ENCODE peak calls at places on chromosomes 11 and 22, in seven cellular contexts. A, H, R, D, G, J and N are unnamed samples.

GRCh38 chr22:46678003-46678657 is 57.9 kb downstream of the GRAMD4 start:
- DNase-seq in D (no peak), R (no peak), G (no peak), A (no peak), J (no peak), H (no peak), N (no peak)

GRCh38 chr11:76782526-76783293 is 446 bp upstream of the TSKU start:
- DNase-seq in R (peak; percentile 92), H (peak; percentile 85), A (peak; percentile 90), J (peak; percentile 98), D (peak; percentile 93), G (peak; percentile 97), N (peak; percentile 75)

GRCh38 chr22:30908051-30908461 is 60.5 kb downstream of the MORC2 start:
- DNase-seq in J (no peak), G (no peak), R (no peak), A (no peak), H (no peak), D (no peak), N (no peak)

GRCh38 chr11:45857834-45858492 is 10.7 kb downstream of the CRY2 start:
- DNase-seq in J (no peak), H (peak; percentile 74), A (peak; percentile 52), G (peak; percentile 58), R (no peak), D (peak; percentile 84), N (no peak)

GRCh38 chr11:16876053-16876752 is 137.8 kb downstream of the C11orf58 start:
- DNase-seq in R (no peak), J (no peak), G (no peak), H (no peak), A (no peak), D (no peak), N (peak; percentile 88)

GRCh38 chr22:48054596-48054995 is 1292.1 kb downstream of the TBC1D22A start:
- DNase-seq in G (no peak), A (no peak), J (no peak), D (no peak), R (no peak), H (no peak), N (no peak)

GRCh38 chr11:33616552-33616951 is 84.1 kb downstream of the C11orf91 start:
- DNase-seq in J (no peak), R (no peak), H (no peak), G (no peak), A (no peak), D (no peak), N (peak; percentile 61)

GRCh38 chr11:70087446-70088167 is 9.5 kb downstream of the ANO1 start:
- DNase-seq in J (no peak), H (no peak), D (no peak), A (no peak), G (no peak), R (no peak), N (no peak)

GRCh38 chr11:47398551-47398950 is 9.8 kb upstream of the SLC39A13 start:
- DNase-seq in R (no peak), H (no peak), A (peak; percentile 3), J (no peak), G (no peak), D (no peak), N (no peak)

GRCh38 chr11:103552086-103552485 is 442.9 kb downstream of the DYNC2H1 start:
- DNase-seq in R (no peak), G (no peak), A (no peak), J (no peak), H (no peak), D (no peak), N (no peak)

DNA sequence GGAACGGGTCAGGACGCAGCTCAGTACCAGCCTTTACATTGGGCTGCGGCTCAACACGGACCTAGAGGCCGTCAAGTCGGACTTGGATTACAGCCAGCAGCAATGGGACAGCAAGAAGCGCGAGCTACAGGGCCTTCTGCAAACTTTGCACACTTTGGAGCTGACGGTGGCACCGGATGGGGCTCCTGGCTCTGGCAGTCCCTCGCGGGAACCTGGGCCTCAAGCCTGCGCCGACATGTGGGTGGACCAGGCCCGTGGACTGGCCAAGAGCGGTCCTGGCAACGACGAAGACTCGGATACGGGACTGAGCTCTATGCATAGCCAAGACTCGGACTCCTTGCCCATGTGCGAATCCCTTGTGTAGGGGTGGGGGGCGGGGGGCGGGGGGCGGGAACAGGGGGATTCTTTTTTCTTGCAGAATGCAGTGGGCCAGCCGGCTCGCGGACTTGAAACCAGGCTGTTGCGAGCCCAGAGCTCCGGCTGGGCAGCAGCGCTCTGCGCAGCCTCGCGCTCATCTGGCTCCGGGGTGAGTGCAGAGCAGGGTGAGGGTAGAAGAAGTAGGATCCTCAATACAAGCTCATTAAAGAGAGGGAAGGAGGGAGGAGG is 1.7 kb downstream of the RASSF10 start:
- DNase-seq in A (no peak), D (peak; percentile 63), G (peak; percentile 34), J (no peak), H (peak; percentile 57), R (peak; percentile 13), N (peak; percentile 15)
- H3K4me3 ChIP-seq in A (peak overlapping the region; percentile 65), D (peak overlapping the region; percentile 63), G (peak overlapping the region; percentile 63), J (no peak overlapping the region), H (peak overlapping the region; percentile 51), R (no peak overlapping the region), N (peak overlapping the region; percentile 50)

DNA sequence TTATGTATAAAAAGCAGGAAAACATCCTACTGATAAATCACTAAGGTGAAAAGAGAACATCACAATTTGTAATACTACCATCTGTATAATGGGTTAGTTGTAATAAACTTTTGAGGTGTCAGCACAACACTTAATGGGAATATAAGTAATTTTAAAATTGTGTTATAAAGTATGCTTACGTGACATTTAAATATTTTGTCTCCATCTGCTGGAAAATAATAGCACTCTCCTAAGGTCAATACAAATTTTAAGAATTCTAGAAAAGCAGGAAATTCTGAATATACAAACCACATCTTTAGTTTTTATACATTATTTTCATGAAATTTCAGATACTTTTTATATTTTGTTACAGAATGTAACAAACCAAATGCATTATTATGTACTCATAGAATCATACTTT is 19.5 kb downstream of the CWF19L2 start:
- DNase-seq in A (no peak), J (no peak), H (no peak), D (no peak), G (no peak), R (no peak), N (no peak)
- H3K36me3 ChIP-seq in A (peaks cover 55% of the 10 kb centered on the region), J (peaks cover 17% of the 10 kb centered on the region), H (peaks cover 57% of the 10 kb centered on the region), D (peaks cover 36% of the 10 kb centered on the region), G (no peaks in the 10 kb centered on the region), R (no peaks in the 10 kb centered on the region), N (peaks cover 1% of the 10 kb centered on the region)

GRCh38 chr22:31977141-31977781 is 32.9 kb downstream of the YWHAH start:
- DNase-seq in H (peak; percentile 70), R (peak; percentile 91), D (peak; percentile 78), J (peak; percentile 88), G (peak; percentile 86), A (peak; percentile 70), N (peak; percentile 62)
- TF ChIP-seq CTCF in H (peak; percentile 61), R (peak; percentile 89), D (peak; percentile 65), J (peak; percentile 91), G (peak; percentile 84), A (peak; percentile 76), N (peak; percentile 75)

GRCh38 chr11:115421338-115422012 is 82.7 kb downstream of the CADM1 start:
- DNase-seq in R (no peak), H (no peak), D (no peak), A (no peak), G (no peak), J (peak; percentile 32), N (no peak)
- H3K4me3 ChIP-seq in R (no peak overlapping the region), H (no peak overlapping the region), D (no peak overlapping the region), A (no peak overlapping the region), G (no peak overlapping the region), J (no peak overlapping the region), N (no peak overlapping the region)

GRCh38 chr11:63589000-63589399 is 25.2 kb downstream of the PLAAT3 start:
- DNase-seq in D (no peak), G (no peak), H (no peak), R (no peak), J (no peak), A (no peak), N (no peak)

GRCh38 chr11:63586451-63587166 is 23.4 kb upstream of the PLAAT2 start:
- DNase-seq in H (no peak), D (no peak), J (no peak), R (no peak), A (no peak), G (no peak), N (no peak)

GRCh38 chr11:63595296-63595695 is 18.9 kb downstream of the PLAAT3 start:
- DNase-seq in A (no peak), J (no peak), G (no peak), H (no peak), R (no peak), D (peak; percentile 14), N (no peak)

GRCh38 chr11:63592975-63593395 is 21.2 kb downstream of the PLAAT3 start:
- DNase-seq in D (no peak), R (peak; percentile 18), H (no peak), J (no peak), G (no peak), A (no peak), N (peak; percentile 27)

DNA sequence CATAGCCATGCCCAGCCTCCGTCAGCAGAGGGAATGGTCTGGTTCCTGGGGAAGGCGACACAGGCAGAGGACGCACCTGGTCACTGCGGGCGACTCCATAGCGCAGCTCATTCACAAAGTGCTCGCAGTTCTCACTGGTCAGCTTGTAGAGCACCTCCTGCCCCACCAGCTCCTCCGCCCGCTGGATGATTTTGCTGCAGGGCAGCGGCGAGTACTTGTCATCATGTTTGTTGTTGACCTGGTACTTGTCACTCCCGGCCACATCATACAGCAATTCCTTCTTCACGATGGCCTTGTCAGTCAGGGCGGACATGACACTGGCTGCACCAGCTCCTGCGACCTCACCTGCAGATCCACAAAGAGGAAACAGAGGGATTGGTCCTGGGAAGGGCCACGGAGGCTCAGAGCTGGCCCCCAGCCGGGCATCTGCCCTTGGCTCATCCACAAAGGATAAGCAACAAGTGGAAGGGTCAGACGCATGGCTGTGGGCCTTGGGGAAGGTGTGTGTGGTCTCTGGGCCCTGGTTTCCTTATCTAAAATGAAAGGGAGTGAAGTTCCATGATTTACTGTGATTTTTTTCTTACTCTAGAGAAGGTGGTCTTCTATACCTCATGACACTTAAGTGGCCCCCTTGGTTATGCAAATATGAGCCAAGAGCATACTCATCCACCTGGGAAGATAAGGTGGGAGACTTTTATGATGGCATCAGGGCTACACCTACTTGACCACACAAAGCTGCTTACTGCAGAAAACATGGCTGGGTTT is 24.0 kb downstream of the PLAAT3 start:
- DNase-seq in G (no peak), H (no peak), R (no peak), J (no peak), A (no peak), D (no peak), N (no peak)
- H3K36me3 ChIP-seq in G (no peaks in the 10 kb centered on the region), H (peaks cover 82% of the 10 kb centered on the region), R (no peaks in the 10 kb centered on the region), J (no peaks in the 10 kb centered on the region), A (peaks cover 83% of the 10 kb centered on the region), D (peaks cover 12% of the 10 kb centered on the region), N (no peaks in the 10 kb centered on the region)